ENCODE peak calls at places on chromosomes 5 and 9, in nine cellular contexts. E is stimulated activated CD4-positive, alpha-beta T cell treated with anti-CD3 and anti-CD28 coated beads, Interleukin-2, amount 100 ng/mL, for 48 hours; L is PC-9; R is activated T-cell treated with anti-CD3 and anti-CD28 coated beads for 1 hour; N is smooth muscle cell of the brain vasculature; K is endothelial cell; G is GM12865; S is keratinocyte; V is activated T-helper 9 cell treated with anti-CD3 and anti-CD28 coated beads, Interleukin-2, amount 50 U/mL, for 16 hours. H is an unnamed sample.

GRCh38 chr9:120619751-120620655 is 40.0 kb upstream of the CDK5RAP2 start:
- DNase-seq in V (peak), G (peak), R (peak), K (peak), S (no peak), N (peak), E (peak), L (peak), H (peak)

GRCh38 chr9:120474579-120475243 is 105.3 kb downstream of the CDK5RAP2 start:
- DNase-seq in N (no peak), L (no peak), E (no peak), G (no peak), V (no peak), R (no peak), K (no peak), S (no peak), H (no peak)

GRCh38 chr5:373710-374602 is 52.4 kb downstream of the AHRR start:
- DNase-seq in R (peak), L (no peak), K (peak), G (peak), V (peak), S (no peak), E (peak), N (no peak), H (no peak)

GRCh38 chr9:126509718-126510117 is 104.0 kb upstream of the LMX1B start:
- DNase-seq in E (no peak), R (no peak), V (no peak), K (no peak), G (no peak), S (no peak), L (no peak), N (no peak), H (no peak)

GRCh38 chr9:86960938-86961337 is 13.6 kb upstream of the GAS1 start:
- DNase-seq in R (no peak), G (no peak), S (no peak), L (no peak), E (no peak), N (no peak), V (no peak), K (no peak), H (no peak)

GRCh38 chr9:109705515-109705914 is 74.5 kb upstream of the PALM2AKAP2 start:
- DNase-seq in R (no peak), E (no peak), V (no peak), N (no peak), L (no peak), S (peak), K (no peak), G (no peak), H (no peak)

GRCh38 chr9:78682206-78682605 is 385.3 kb downstream of the PSAT1 start:
- DNase-seq in G (no peak), L (no peak), K (no peak), R (no peak), E (no peak), V (no peak), N (no peak), S (no peak), H (no peak)

GRCh38 chr5:93621340-93621872 is 38.4 kb downstream of the NR2F1 start:
- DNase-seq in K (peak), S (no peak), N (peak), R (no peak), E (no peak), G (no peak), V (no peak), L (peak), H (no peak)

GRCh38 chr5:168165221-168165965 is 126.1 kb upstream of the WWC1 start:
- DNase-seq in R (no peak), G (no peak), K (no peak), V (no peak), E (no peak), S (no peak), L (no peak), N (no peak), H (no peak)

GRCh38 chr9:88746744-88747398 is 211.9 kb downstream of the NXNL2 start:
- DNase-seq in E (no peak), N (no peak), V (no peak), L (no peak), G (no peak), S (no peak), K (peak), R (no peak), H (no peak)